ENCODE peak calls at places on chromosomes 5 and 9, in eight cellular contexts. P is astrocyte of the spinal cord; C is kidney epithelial cell; T is psoas muscle; D is hepatocyte; B is lung; M is CD4-positive, alpha-beta memory T cell; R is A549. I is an unnamed sample.

GRCh38 chr5:10133830-10134229 is 115.9 kb downstream of the ATPSCKMT start:
- DNase-seq in P (no peak), C (no peak), T (no peak), D (no peak), B (no peak), M (no peak), R (no peak), I (no peak)

GRCh38 chr5:66406761-66407289 is 189.4 kb upstream of the MAST4 start:
- DNase-seq in P (no peak), C (no peak), T (no peak), D (no peak), B (no peak), M (no peak), R (no peak), I (no peak)

GRCh38 chr5:133754575-133755169 is 142.3 kb upstream of the FSTL4 start:
- DNase-seq in P (no peak), C (no peak), T (no peak), D (peak), B (no peak), M (no peak), R (peak), I (no peak)

GRCh38 chr9:92455217-92455616 is 27.1 kb downstream of the ASPN start:
- DNase-seq in P (no peak), C (no peak), T (no peak), D (no peak), B (no peak), M (no peak), R (peak), I (peak)

GRCh38 chr9:18438300-18438925 is 35.5 kb upstream of the ADAMTSL1 start:
- DNase-seq in P (peak), C (no peak), T (peak), D (peak), B (no peak), M (no peak), R (no peak), I (no peak)

GRCh38 chr9:93582550-93582949 is 6.2 kb downstream of the PHF2 start:
- DNase-seq in P (no peak), C (no peak), T (no peak), D (no peak), B (no peak), M (no peak), R (no peak), I (no peak)

GRCh38 chr5:149488645-149489306 is 62.5 kb downstream of the CSNK1A1 start:
- DNase-seq in P (no peak), C (no peak), T (no peak), D (no peak), B (peak), M (no peak), R (no peak), I (no peak)

GRCh38 chr5:97142521-97143254 is at the start of gene LIX1:
- DNase-seq in P (peak), C (peak), T (no peak), D (peak), B (no peak), M (peak), R (peak), I (peak)

GRCh38 chr5:67619636-67620035 is 423.0 kb upstream of the CD180 start:
- DNase-seq in P (no peak), C (no peak), T (no peak), D (no peak), B (no peak), M (no peak), R (no peak), I (no peak)

GRCh38 chr9:123478160-123478559 is 122.2 kb downstream of the CRB2 start:
- DNase-seq in P (no peak), C (no peak), T (no peak), D (no peak), B (no peak), M (no peak), R (no peak), I (no peak)

GRCh38 chr5:180975338-180975737 is 13.3 kb upstream of the BTNL3 start:
- DNase-seq in P (no peak), C (no peak), T (no peak), D (no peak), B (no peak), M (no peak), R (no peak), I (no peak)

GRCh38 chr5:73815631-73816030 is 189.6 kb downstream of the ARHGEF28 start:
- DNase-seq in P (peak), C (no peak), T (no peak), D (no peak), B (no peak), M (no peak), R (no peak), I (no peak)

GRCh38 chr5:106312360-106312759 is 1358.4 kb downstream of the EFNA5 start:
- DNase-seq in P (peak), C (no peak), T (no peak), D (no peak), B (no peak), M (no peak), R (peak), I (no peak)

GRCh38 chr9:129726322-129727160 is 26.3 kb downstream of the PTGES start:
- DNase-seq in P (peak), C (no peak), T (peak), D (peak), B (peak), M (peak), R (peak), I (peak)

GRCh38 chr9:108973876-108974275 is 39.4 kb downstream of the CTNNAL1 start:
- DNase-seq in P (no peak), C (no peak), T (no peak), D (no peak), B (no peak), M (no peak), R (no peak), I (peak)
- H3K4me3 ChIP-seq in P (no peak), C (no peak), T (no peak), D (no peak), B (no peak), M (no peak), R (no peak), I (no peak)

GRCh38 chr5:78735834-78736463 is 87.4 kb upstream of the LHFPL2 start:
- DNase-seq in P (no peak), C (no peak), T (no peak), D (no peak), B (no peak), M (no peak), R (no peak), I (no peak)
- H3K4me3 ChIP-seq in P (no peak), C (no peak), T (no peak), D (no peak), B (no peak), M (no peak), R (no peak), I (no peak)

DNA sequence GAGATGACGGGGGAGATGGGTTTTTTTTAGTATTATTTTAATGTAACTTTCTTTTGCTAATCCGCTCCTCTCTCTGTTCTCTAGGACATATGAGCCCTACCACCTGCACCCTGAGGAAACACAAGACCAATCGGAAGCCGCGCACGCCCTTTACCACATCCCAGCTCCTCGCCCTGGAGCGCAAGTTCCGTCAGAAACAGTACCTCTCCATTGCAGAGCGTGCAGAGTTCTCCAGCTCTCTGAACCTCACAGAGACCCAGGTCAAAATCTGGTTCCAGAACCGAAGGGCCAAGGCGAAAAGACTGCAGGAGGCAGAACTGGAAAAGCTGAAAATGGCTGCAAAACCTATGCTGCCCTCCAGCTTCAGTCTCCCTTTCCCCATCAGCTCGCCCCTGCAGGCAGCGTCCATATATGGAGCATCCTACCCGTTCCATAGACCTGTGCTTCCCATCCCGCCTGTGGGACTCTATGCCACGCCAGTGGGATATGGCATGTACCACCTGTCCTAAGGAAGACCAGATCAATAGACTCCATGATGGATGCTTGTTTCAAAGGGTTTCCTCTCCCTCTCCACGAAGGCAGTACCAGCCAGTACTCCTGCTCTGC is 4.8 kb downstream of the MSX2 start:
- DNase-seq in P (no peak), C (no peak), T (no peak), D (no peak), B (no peak), M (no peak), R (no peak), I (no peak)
- H3K4me3 ChIP-seq in P (no peak), C (no peak), T (no peak), D (no peak), B (no peak), M (no peak), R (no peak), I (no peak)

GRCh38 chr9:111854799-111855198 is 41.8 kb upstream of the UGCG start:
- DNase-seq in P (no peak), C (no peak), T (no peak), D (no peak), B (no peak), M (no peak), R (no peak), I (no peak)
- H3K4me3 ChIP-seq in P (no peak), C (no peak), T (no peak), D (no peak), B (no peak), M (no peak), R (no peak), I (no peak)

GRCh38 chr9:76650692-76651091 is 113.5 kb upstream of the PCA3 start:
- DNase-seq in P (no peak), C (no peak), T (no peak), D (no peak), B (no peak), M (no peak), R (no peak), I (no peak)
- H3K4me3 ChIP-seq in P (no peak), C (no peak), T (no peak), D (no peak), B (no peak), M (peak), R (no peak), I (no peak)

GRCh38 chr5:78699565-78700143 is 51.1 kb upstream of the LHFPL2 start:
- DNase-seq in P (peak), C (peak), T (peak), D (peak), B (no peak), M (no peak), R (peak), I (no peak)
- H3K4me3 ChIP-seq in P (no peak), C (no peak), T (no peak), D (no peak), B (no peak), M (no peak), R (no peak), I (no peak)

DNA sequence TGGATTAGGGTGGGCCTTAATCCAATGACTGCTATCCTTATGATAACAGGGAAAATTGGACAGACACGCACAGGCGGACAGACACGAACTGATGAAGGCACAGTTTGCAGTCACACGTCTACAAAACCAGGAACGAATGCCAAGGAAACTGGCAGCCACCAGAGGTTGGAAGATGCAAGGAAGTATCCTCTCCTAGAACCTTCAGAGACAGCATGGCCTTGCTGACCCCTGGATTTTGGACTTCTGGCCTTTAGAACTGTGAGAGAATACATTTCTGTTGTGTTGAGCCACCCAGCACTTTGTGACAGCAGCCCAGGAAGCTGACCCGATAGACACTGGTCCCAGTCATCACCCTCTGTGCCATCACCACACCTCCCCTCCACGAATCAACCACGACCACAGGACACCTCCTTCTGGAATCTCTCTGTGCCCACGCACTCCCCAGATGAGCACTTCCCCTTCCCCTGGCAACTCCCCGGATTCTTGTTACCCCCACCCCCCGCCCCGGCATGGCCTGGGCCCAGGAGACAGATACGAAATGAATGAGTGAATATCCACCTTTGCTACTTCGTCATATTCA is 18.7 kb downstream of the GBGT1 start:
- DNase-seq in P (no peak), C (no peak), T (no peak), D (no peak), B (no peak), M (no peak), R (no peak), I (no peak)
- H3K4me3 ChIP-seq in P (no peak), C (no peak), T (peak), D (no peak), B (no peak), M (no peak), R (peak), I (peak)

GRCh38 chr5:88674262-88675158 is 208.5 kb downstream of the MEF2C start:
- DNase-seq in P (peak), C (no peak), T (no peak), D (no peak), B (no peak), M (no peak), R (no peak), I (peak)
- H3K4me3 ChIP-seq in P (peak), C (peak), T (peak), D (peak), B (peak), M (no peak), R (peak), I (peak)

DNA sequence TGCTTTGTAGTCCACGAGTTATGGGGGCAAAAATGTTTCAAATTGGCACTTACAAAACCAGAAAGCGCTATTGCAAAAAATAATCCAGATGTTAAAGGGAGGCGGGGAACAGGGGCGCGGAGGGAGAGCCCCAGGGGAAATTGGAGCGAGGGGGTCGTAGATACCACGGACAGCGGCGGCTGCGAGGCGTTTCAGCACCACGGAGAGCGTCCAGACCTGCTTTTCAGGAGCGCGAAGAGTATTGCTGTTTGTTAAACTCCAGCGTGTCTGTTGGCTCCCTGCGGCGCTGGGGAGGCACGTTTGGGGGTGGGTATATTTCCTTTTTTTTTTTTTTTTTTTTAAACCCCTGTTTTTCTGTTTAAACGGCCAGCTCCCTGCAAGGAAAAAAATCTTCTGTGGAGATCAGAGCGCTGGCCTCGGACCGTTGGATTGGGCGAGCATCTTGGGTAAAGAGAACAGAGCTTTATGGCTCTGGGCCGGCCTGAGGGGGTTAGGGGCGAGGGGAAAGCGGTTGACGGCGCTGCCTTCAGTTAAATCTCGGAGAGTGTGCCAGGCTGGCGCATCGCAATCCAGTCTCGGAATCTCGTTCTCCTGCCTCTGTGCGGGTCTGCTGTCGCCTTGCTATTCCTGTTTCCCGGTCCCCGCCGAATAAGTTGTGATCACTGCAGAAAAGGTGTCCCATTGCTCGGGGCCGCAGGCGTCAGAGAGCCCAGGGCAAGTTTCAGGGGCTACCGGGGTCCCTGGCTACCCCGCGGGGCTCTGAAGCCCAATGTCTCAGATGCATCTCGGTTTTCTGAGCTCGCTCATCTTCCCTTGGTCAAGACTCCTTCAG is at the start of gene GLRA1:
- DNase-seq in P (peak), C (no peak), T (peak), D (peak), B (peak), M (peak), R (peak), I (peak)
- H3K4me3 ChIP-seq in P (no peak), C (no peak), T (no peak), D (no peak), B (no peak), M (no peak), R (no peak), I (no peak)

I was measured in HAP-1.